ENCODE peak calls at places on chromosomes 11 and 22, in seven cellular contexts. U is MM.1S; F is A549; J is SJSA1; E is CD4-positive, CD25-positive, alpha-beta regulatory T cell; B is ovary; G is breast epithelium. R is an unnamed sample.

GRCh38 chr11:127106142-127106541 is 105.6 kb upstream of the KIRREL3 start:
- DNase-seq in G (no peak), B (no peak), J (no peak), E (no peak), U (no peak), F (no peak), R (no peak)

GRCh38 chr11:103529217-103529684 is 420.0 kb downstream of the DYNC2H1 start:
- DNase-seq in U (no peak), B (no peak), F (peak; percentile 8), E (no peak), G (no peak), J (peak; percentile 63), R (peak; percentile 78)

GRCh38 chr11:104799251-104799650 is 99.0 kb downstream of the CASP12 start:
- DNase-seq in E (peak; percentile 57), B (no peak), F (no peak), J (no peak), U (peak; percentile 75), G (no peak), R (no peak)

GRCh38 chr22:46622081-46622521 is 1.9 kb downstream of the GRAMD4 start:
- DNase-seq in G (peak; percentile 62), E (no peak), J (no peak), B (no peak), F (no peak), U (no peak), R (no peak)

GRCh38 chr11:105799728-105800462 is 190.0 kb downstream of the GRIA4 start:
- DNase-seq in J (no peak), E (no peak), U (no peak), G (no peak), F (no peak), B (no peak), R (no peak)

GRCh38 chr11:97364047-97364446 is 974.2 kb downstream of the JRKL start:
- DNase-seq in J (no peak), B (no peak), G (no peak), E (no peak), F (no peak), U (peak; percentile 12), R (peak; percentile 1)

GRCh38 chr22:23263651-23264555 is 83.6 kb downstream of the BCR start:
- DNase-seq in U (no peak), J (no peak), F (no peak), G (no peak), B (no peak), E (peak; percentile 42), R (no peak)

GRCh38 chr11:116581349-116581748 is 191.4 kb downstream of the BUD13 start:
- DNase-seq in F (no peak), B (no peak), G (no peak), U (no peak), J (no peak), E (no peak), R (no peak)

GRCh38 chr11:22703561-22703960 is 37.1 kb downstream of the GAS2 start:
- DNase-seq in B (no peak), J (peak; percentile 70), E (no peak), F (no peak), U (no peak), G (no peak), R (peak; percentile 14)

DNA sequence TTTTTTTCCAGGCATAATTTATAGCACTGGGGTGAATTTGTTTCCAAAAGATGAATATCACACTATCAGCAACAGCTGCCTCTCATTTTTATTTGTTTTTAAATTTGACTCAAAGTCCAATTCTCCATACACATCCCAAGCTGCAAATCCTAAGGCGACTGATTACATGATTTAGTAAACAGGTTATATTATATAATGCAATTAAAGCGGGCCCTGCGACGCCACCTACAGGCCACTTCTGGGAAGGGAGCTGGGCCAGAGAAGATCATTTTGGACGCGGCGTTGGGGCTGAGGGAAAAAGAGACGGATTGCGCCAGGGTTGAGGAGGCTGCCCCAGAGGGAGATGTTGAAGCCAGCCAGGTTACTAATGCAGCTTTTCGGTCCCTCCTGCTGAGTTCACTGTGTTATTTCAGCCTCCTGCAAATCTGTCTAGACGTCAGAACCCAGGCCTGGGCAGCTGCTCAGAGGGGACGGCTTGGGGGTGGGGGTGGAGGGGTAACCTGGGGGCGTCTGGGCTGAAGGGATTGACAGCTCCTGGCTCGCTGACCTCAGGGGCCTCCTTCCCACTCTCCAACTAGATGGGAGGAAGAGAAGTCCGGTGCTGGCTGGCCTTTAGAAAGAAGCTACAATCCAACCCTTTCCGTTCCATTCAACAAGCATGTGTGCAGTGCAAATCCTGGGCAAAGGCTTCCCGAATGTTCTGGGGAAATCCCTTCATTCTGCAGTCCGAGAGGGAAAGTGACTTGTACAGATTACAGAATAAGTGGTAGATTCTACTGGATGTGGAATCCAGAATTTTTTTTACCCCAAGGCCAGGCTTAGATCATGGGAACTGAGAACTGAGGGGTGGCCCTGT is 150.1 kb downstream of the FEZ1 start:
- DNase-seq in E (peak; percentile 28), B (peak; percentile 91), G (peak; percentile 52), J (no peak), U (peak; percentile 48), F (peak; percentile 60), R (no peak)
- H3K4me1 ChIP-seq in E (peaks cover 4% of the 10 kb centered on the region), B (peaks cover 15% of the 10 kb centered on the region), G (no peaks in the 10 kb centered on the region), J (no peaks in the 10 kb centered on the region), U (no peaks in the 10 kb centered on the region), F (no peaks in the 10 kb centered on the region), R (no peaks in the 10 kb centered on the region)

DNA sequence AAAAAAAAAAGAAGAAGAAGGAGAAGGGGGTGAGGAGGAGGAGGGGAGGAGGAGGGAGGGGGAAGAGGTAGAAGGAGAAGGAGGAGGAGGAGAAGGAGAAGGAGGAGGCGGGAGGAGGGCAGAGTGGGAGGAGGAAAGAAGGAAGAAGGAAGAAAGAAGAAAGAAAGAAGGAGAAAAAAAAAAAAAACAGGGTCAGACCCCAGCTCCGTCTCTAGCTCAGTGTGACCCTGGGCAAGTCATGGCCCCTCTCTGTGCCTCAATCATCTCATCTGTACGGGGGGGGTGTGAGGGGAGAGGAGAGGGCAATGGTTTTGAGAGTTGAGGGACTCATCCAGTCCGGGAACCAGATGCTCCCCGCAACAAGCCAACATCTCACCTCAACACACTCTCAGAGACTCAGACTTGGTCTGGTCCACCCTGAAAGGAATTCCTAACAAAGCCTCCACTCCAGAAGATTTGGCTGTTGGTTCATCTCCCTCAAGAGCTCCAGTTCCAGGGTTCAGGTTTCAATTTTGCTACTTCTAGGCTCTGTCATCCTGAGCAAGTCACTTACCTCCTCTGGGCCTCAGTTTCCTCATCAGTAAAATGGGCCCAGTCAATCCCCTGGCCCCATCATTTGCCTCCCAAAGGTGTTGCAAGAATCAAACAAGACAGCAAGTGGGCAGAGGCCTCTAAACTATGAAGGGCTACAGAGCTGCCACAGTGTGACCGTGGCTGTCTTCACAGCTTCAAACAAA is 7.7 kb downstream of the CARD10 start:
- DNase-seq in F (no peak), E (no peak), U (no peak), G (no peak), J (no peak), B (no peak), R (no peak)
- H3K4me1 ChIP-seq in F (peaks cover 56% of the 10 kb centered on the region), E (no peaks in the 10 kb centered on the region), U (no peaks in the 10 kb centered on the region), G (no peaks in the 10 kb centered on the region), J (peaks cover 29% of the 10 kb centered on the region), B (peaks cover 11% of the 10 kb centered on the region), R (peaks cover 37% of the 10 kb centered on the region)

DNA sequence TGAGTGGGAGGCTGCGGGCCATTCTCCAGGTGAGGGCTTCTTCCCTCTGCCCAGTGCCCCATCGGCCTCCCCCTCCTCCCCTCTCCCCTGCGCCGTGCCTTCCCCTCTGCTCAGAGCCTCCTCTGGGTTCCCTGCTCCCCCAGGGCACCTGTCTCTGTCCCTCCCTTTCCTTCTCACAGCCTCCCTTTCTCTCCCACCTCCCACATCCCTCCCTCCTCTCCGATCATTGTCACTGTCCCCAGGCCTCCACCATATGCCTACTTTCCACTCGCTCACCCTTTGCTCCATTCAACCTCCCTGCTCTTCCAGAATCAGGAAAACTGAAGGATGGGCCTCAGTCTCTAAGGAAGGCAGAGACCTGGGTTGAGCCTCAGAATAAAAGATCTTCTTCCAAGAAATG is 9.9 kb upstream of the APOBEC3H start:
- DNase-seq in B (no peak), U (no peak), F (no peak), G (no peak), E (no peak), J (no peak), R (no peak)
- H3K4me1 ChIP-seq in B (no peaks in the 10 kb centered on the region), U (peaks cover 7% of the 10 kb centered on the region), F (no peaks in the 10 kb centered on the region), G (no peaks in the 10 kb centered on the region), E (peaks cover 49% of the 10 kb centered on the region), J (no peaks in the 10 kb centered on the region), R (peaks cover 16% of the 10 kb centered on the region)

GRCh38 chr22:43289551-43289963 is 53.6 kb downstream of the SCUBE1 start:
- DNase-seq in B (peak; percentile 73), E (no peak), U (no peak), F (no peak), J (no peak), G (no peak), R (no peak)

GRCh38 chr22:43289976-43290663 is 53.1 kb downstream of the SCUBE1 start:
- DNase-seq in U (no peak), F (no peak), G (no peak), J (no peak), B (peak; percentile 73), E (no peak), R (no peak)

GRCh38 chr22:43292633-43293025 is 50.5 kb downstream of the SCUBE1 start:
- DNase-seq in E (no peak), F (no peak), G (no peak), J (no peak), B (no peak), U (no peak), R (no peak)

GRCh38 chr22:43293259-43293658 is 49.9 kb downstream of the SCUBE1 start:
- DNase-seq in U (no peak), B (no peak), F (no peak), E (no peak), J (no peak), G (peak; percentile 47), R (no peak)

GRCh38 chr22:43291381-43291780 is 51.8 kb downstream of the SCUBE1 start:
- DNase-seq in F (no peak), G (no peak), B (no peak), U (no peak), E (no peak), J (no peak), R (no peak)
- H3K4me1 ChIP-seq in F (peaks cover 15% of the 10 kb centered on the region), G (peaks cover 7% of the 10 kb centered on the region), B (peaks cover 41% of the 10 kb centered on the region), U (peaks cover 7% of the 10 kb centered on the region), E (no peaks in the 10 kb centered on the region), J (peaks cover 30% of the 10 kb centered on the region), R (no peaks in the 10 kb centered on the region)

DNA sequence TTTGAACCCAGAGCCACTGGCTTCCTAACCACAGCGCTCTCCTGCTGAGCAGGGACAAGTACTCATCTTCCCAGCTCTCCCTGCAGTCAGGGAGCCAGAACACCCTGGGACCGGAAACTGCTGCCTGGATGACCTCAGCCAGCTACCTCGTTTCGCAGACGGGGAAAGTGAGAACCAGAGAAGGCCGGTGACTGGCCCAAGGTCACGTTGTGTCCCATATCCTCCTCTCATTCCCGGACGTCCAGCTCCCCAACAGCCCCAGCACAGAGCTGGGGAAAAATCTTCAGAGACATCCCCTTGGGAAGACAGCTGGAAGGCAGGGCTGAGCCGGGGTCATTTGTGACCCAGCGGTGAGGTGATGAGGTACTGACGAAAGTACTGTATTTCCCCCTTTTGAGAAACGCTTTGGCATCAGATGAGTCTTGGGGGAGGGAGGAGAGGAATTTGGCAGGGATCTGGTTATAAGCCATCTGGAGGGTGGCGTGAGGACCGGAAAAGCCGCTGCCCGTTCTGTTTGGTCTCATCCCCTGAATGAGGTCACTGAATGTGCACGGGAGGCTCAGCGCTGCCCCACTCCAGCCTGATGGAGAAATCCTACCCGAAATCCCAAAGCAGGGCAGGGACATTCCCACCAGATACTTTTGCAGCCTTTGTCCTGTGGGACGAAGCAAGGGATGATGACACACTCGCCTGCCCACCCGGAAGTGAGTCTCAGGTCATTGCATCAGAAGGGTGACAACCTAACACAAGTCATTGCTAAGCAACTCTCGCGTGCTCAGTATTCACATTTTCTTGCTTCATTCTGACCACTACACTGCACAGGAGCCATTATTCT is 41.1 kb downstream of the LIF start:
- DNase-seq in G (no peak), F (peak; percentile 91), B (no peak), J (peak; percentile 95), U (no peak), E (no peak), R (peak; percentile 75)
- H3K4me1 ChIP-seq in G (peaks cover 13% of the 10 kb centered on the region), F (peaks cover 63% of the 10 kb centered on the region), B (peaks cover 27% of the 10 kb centered on the region), J (peaks cover 75% of the 10 kb centered on the region), U (no peaks in the 10 kb centered on the region), E (no peaks in the 10 kb centered on the region), R (peaks cover 26% of the 10 kb centered on the region)

R was measured in foreskin keratinocyte.